ENCODE peak calls at places on chromosomes 7 and 10, in five cellular contexts. T is MCF 10A, N is naive B cell, G is foreskin fibroblast, R is left cardiac atrium. B is an unnamed sample.

GRCh38 chr10:30431435-30431911 is 2.5 kb upstream of the MAP3K8 start:
- DNase-seq in T (peak), N (no peak), G (no peak), R (peak), B (no peak)

GRCh38 chr7:128322040-128322643 is 21.6 kb downstream of the RBM28 start:
- DNase-seq in T (peak), N (no peak), G (peak), R (no peak), B (peak)

GRCh38 chr10:102815790-102816549 is 21.2 kb downstream of the CYP17A1 start:
- DNase-seq in T (no peak), N (no peak), G (peak), R (peak), B (no peak)

GRCh38 chr7:51242007-51242691 is 74.5 kb downstream of the COBL start:
- DNase-seq in T (peak), N (no peak), G (no peak), R (no peak), B (no peak)

GRCh38 chr7:12321248-12321647 is 82.4 kb downstream of the VWDE start:
- DNase-seq in T (no peak), N (no peak), G (no peak), R (no peak), B (no peak)

GRCh38 chr10:110535958-110536891 is 31.3 kb upstream of the SMC3 start:
- DNase-seq in T (peak), N (peak), G (peak), R (peak), B (peak)

GRCh38 chr7:74191231-74191630 is 17.1 kb downstream of the EIF4H start:
- DNase-seq in T (no peak), N (no peak), G (no peak), R (no peak), B (no peak)

GRCh38 chr10:32149257-32149955 is 93.2 kb upstream of the KIF5B start:
- DNase-seq in T (peak), N (no peak), G (peak), R (peak), B (no peak)

GRCh38 chr10:131775833-131776232 is 125.0 kb upstream of the PPP2R2D start:
- DNase-seq in T (no peak), N (no peak), G (no peak), R (no peak), B (no peak)

GRCh38 chr7:134935701-134936100 is 50.6 kb upstream of the AGBL3 start:
- DNase-seq in T (no peak), N (no peak), G (no peak), R (no peak), B (no peak)